ENCODE peak calls at places on chromosomes 6 and 20, in six cellular contexts. O is lower leg skin, J is H7, I is GM06990, Z is T-helper 17 cell, N is NCI-H1436. F is an unnamed sample.

GRCh38 chr6:70738028-70738427 is 70.3 kb downstream of the SMAP1 start:
- DNase-seq in N (no peak), J (no peak), O (no peak), I (no peak), Z (no peak), F (no peak)

GRCh38 chr20:62878244-62879030 is 16.8 kb upstream of the TCFL5 start:
- DNase-seq in J (peak; percentile 89), I (no peak), O (no peak), Z (no peak), N (no peak), F (no peak)

GRCh38 chr6:100461920-100462295 is 2.8 kb downstream of the SIM1 start:
- DNase-seq in N (no peak), J (no peak), O (no peak), Z (no peak), I (no peak), F (no peak)

GRCh38 chr20:17957505-17958325 is 10.9 kb downstream of the SNX5 start:
- DNase-seq in N (no peak), I (no peak), Z (no peak), J (no peak), O (no peak), F (no peak)

GRCh38 chr20:58700121-58700780 is 7.7 kb downstream of the NPEPL1 start:
- DNase-seq in J (peak; percentile 52), Z (no peak), O (no peak), N (no peak), I (no peak), F (no peak)

GRCh38 chr20:1302578-1303541 is 26.1 kb downstream of the SDCBP2 start:
- DNase-seq in I (no peak), O (no peak), N (no peak), J (no peak), Z (no peak), F (no peak)

GRCh38 chr20:1391640-1392442 is 1.0 kb downstream of the FKBP1A start:
- DNase-seq in O (no peak), N (no peak), I (no peak), Z (no peak), J (peak; percentile 63), F (no peak)

GRCh38 chr20:47821481-47822100 is 36.3 kb upstream of the SULF2 start:
- DNase-seq in J (no peak), Z (no peak), I (no peak), N (no peak), O (no peak), F (no peak)

GRCh38 chr6:134830945-134831344 is 119.0 kb downstream of the ALDH8A1 start:
- DNase-seq in Z (no peak), O (no peak), J (no peak), N (no peak), I (no peak), F (peak; percentile 25)

GRCh38 chr6:149150999-149151398 is 166.5 kb upstream of the TAB2 start:
- DNase-seq in N (no peak), J (no peak), O (no peak), I (no peak), Z (no peak), F (no peak)

GRCh38 chr20:59448828-59449444 is 148.5 kb downstream of the EDN3 start:
- DNase-seq in Z (no peak), N (no peak), O (no peak), I (no peak), J (no peak), F (no peak)

F was measured in ascending aorta.